ENCODE peak calls at places on chromosomes 1 and 21, in ten cellular contexts. M, X, R, Y, B, T, F, A, U and J are unnamed samples.

GRCh38 chr1:13798120-13798519 is 98.1 kb downstream of the PRDM2 start:
- DNase-seq in M (no peak), X (no peak), R (no peak), Y (no peak), B (no peak), T (no peak), F (no peak), A (no peak), U (no peak), J (no peak)

GRCh38 chr1:32263744-32264143 is 12.7 kb downstream of the LCK start:
- DNase-seq in M (no peak), X (no peak), R (no peak), Y (no peak), B (no peak), T (no peak), F (no peak), A (no peak), U (no peak), J (no peak)

GRCh38 chr1:31372051-31372450 is 825 bp downstream of the FABP3 start:
- DNase-seq in M (no peak), X (no peak), R (no peak), Y (no peak), B (no peak), T (no peak), F (no peak), A (no peak), U (no peak), J (no peak)

GRCh38 chr1:39683591-39684312 is 7.5 kb downstream of the HPCAL4 start:
- DNase-seq in M (no peak), X (peak), R (no peak), Y (no peak), B (peak), T (no peak), F (no peak), A (peak), U (no peak), J (no peak)

GRCh38 chr1:73593379-73593778 is 604.6 kb downstream of the LRRIQ3 start:
- DNase-seq in M (no peak), X (no peak), R (no peak), Y (no peak), B (no peak), T (no peak), F (peak), A (no peak), U (peak), J (peak)

GRCh38 chr1:227944066-227944930 is 3.4 kb downstream of the WNT9A start:
- DNase-seq in M (no peak), X (peak), R (no peak), Y (peak), B (peak), T (peak), F (no peak), A (no peak), U (no peak), J (no peak)

GRCh38 chr1:11784993-11785769 is 20.6 kb downstream of the MTHFR start:
- DNase-seq in M (no peak), X (peak), R (peak), Y (peak), B (peak), T (peak), F (peak), A (peak), U (peak), J (no peak)

GRCh38 chr1:219812491-219813221 is 115.7 kb downstream of the SLC30A10 start:
- DNase-seq in M (peak), X (no peak), R (peak), Y (no peak), B (peak), T (no peak), F (peak), A (no peak), U (peak), J (peak)

GRCh38 chr21:36015096-36015495 is 45.2 kb downstream of the SETD4 start:
- DNase-seq in M (no peak), X (no peak), R (no peak), Y (no peak), B (no peak), T (no peak), F (no peak), A (no peak), U (no peak), J (no peak)

GRCh38 chr21:29718081-29718815 is 221.5 kb downstream of the GRIK1 start:
- DNase-seq in M (no peak), X (no peak), R (peak), Y (no peak), B (no peak), T (no peak), F (no peak), A (no peak), U (peak), J (no peak)

GRCh38 chr1:31295874-31296485 is 608 bp downstream of the SNRNP40 start:
- DNase-seq in M (no peak), X (no peak), R (no peak), Y (no peak), B (no peak), T (no peak), F (peak), A (no peak), U (no peak), J (no peak)

GRCh38 chr1:207520946-207521345 is 25.0 kb downstream of the CR1 start:
- DNase-seq in M (no peak), X (no peak), R (no peak), Y (no peak), B (no peak), T (no peak), F (no peak), A (no peak), U (no peak), J (no peak)

GRCh38 chr1:183203094-183203493 is 17.0 kb downstream of the LAMC2 start:
- DNase-seq in M (no peak), X (no peak), R (no peak), Y (no peak), B (no peak), T (no peak), F (no peak), A (no peak), U (no peak), J (no peak)

GRCh38 chr1:30516505-30516858 is 206.9 kb downstream of the MATN1 start:
- DNase-seq in M (no peak), X (no peak), R (no peak), Y (peak), B (no peak), T (peak), F (no peak), A (no peak), U (no peak), J (no peak)

GRCh38 chr1:11951901-11952300 is 17.4 kb downstream of the PLOD1 start:
- DNase-seq in M (no peak), X (no peak), R (no peak), Y (no peak), B (no peak), T (no peak), F (no peak), A (no peak), U (no peak), J (no peak)

GRCh38 chr21:45331521-45332257 is 44.0 kb upstream of the POFUT2 start:
- DNase-seq in M (no peak), X (no peak), R (no peak), Y (no peak), B (no peak), T (peak), F (peak), A (no peak), U (no peak), J (no peak)

GRCh38 chr1:183739640-183740385 is 65.1 kb upstream of the RGL1 start:
- DNase-seq in M (no peak), X (no peak), R (peak), Y (no peak), B (peak), T (no peak), F (peak), A (no peak), U (no peak), J (no peak)

GRCh38 chr1:167630568-167631385 is 745 bp downstream of the RCSD1 start:
- DNase-seq in M (no peak), X (peak), R (no peak), Y (no peak), B (no peak), T (peak), F (no peak), A (no peak), U (no peak), J (no peak)